ENCODE peak calls at places on chromosomes 3 and 15, in five cellular contexts. A, Z, X, V and S are unnamed samples.

GRCh38 chr15:35522061-35522460 is 23.9 kb downstream of the DPH6 start:
- DNase-seq in A (no peak), Z (no peak), X (no peak), V (peak), S (peak)

GRCh38 chr3:141452045-141452444 is 34.8 kb upstream of the RASA2 start:
- DNase-seq in A (peak), Z (peak), X (peak), V (no peak), S (peak)

GRCh38 chr3:71064976-71065763 is 518.4 kb downstream of the FOXP1 start:
- DNase-seq in A (peak), Z (no peak), X (peak), V (no peak), S (peak)

GRCh38 chr3:40969341-40969740 is 230.0 kb upstream of the CTNNB1 start:
- DNase-seq in A (no peak), Z (no peak), X (no peak), V (no peak), S (no peak)

GRCh38 chr3:66186545-66186944 is 34.3 kb upstream of the SLC25A26 start:
- DNase-seq in A (no peak), Z (no peak), X (no peak), V (no peak), S (no peak)

GRCh38 chr15:74318376-74319137 is 48.9 kb downstream of the CYP11A1 start:
- DNase-seq in A (no peak), Z (no peak), X (no peak), V (no peak), S (no peak)

GRCh38 chr3:122213650-122214049 is 30.2 kb downstream of the CASR start:
- DNase-seq in A (no peak), Z (no peak), X (no peak), V (no peak), S (no peak)

GRCh38 chr15:90829942-90830440 is 38.4 kb upstream of the FURIN start:
- DNase-seq in A (no peak), Z (no peak), X (no peak), V (no peak), S (no peak)

GRCh38 chr15:77807115-77807514 is 174.4 kb upstream of the LINGO1 start:
- DNase-seq in A (no peak), Z (no peak), X (no peak), V (peak), S (no peak)

GRCh38 chr3:110327870-110328269 is 743.7 kb upstream of the NECTIN3 start:
- DNase-seq in A (no peak), Z (no peak), X (no peak), V (no peak), S (peak)

GRCh38 chr3:110332591-110332990 is 739.0 kb upstream of the NECTIN3 start:
- DNase-seq in A (no peak), Z (no peak), X (no peak), V (no peak), S (no peak)
- TF ChIP-seq MXI1 in A (no peak), Z (no peak), X (no peak), V (no peak), S (no peak)

DNA sequence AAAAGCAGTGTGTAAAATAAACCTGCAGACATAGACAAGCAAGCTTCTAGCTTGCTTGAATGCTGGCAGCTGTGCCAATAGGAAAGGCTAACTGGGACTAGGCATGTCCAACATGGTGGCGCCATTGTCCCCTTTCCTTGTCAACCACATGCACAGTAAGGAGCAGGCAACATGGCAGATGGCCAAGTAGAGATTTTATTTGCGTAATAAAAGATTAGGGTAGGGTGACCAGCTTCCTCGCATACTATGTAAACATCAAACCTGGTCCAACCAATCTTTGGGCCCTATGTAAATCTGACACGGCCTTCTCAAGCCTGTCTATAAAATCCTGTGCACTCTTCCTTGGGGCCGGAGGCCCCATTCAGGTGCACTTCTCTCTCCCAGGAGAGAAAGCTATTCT is 575.4 kb upstream of the GOLIM4 start:
- DNase-seq in A (no peak), Z (no peak), X (no peak), V (no peak), S (no peak)
- TF ChIP-seq MXI1 in A (no peak), Z (no peak), X (no peak), V (no peak), S (no peak)

GRCh38 chr3:64685331-64685799 is 2.4 kb downstream of the ADAMTS9 start:
- DNase-seq in A (no peak), Z (no peak), X (no peak), V (peak), S (peak)

GRCh38 chr3:64681015-64681414 is 6.8 kb downstream of the ADAMTS9 start:
- DNase-seq in A (no peak), Z (no peak), X (no peak), V (no peak), S (no peak)

GRCh38 chr3:64684715-64685261 is 3.0 kb downstream of the ADAMTS9 start:
- DNase-seq in A (no peak), Z (no peak), X (no peak), V (peak), S (peak)

GRCh38 chr3:64680334-64680733 is 7.5 kb downstream of the ADAMTS9 start:
- DNase-seq in A (no peak), Z (no peak), X (no peak), V (no peak), S (no peak)

DNA sequence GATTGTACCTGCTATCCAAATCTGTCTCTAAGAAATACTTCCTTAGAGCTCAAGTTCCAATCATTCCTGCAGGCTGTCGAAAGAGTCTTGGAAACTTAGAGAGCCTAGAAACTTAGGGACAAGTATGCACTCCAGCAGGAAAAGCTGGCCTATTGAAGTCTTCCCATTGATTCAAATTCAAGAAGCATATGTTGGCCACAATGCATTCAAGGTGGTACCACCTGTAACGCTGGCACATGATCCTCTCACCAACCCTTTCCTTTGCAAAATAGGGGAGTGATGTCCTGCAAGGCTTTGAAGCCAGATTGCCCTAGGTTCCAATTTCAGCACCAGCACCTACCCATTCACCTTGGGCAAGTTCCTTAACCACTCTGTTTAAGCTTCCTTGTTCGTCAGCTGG is 6.0 kb downstream of the ADAMTS9 start:
- DNase-seq in A (no peak), Z (no peak), X (no peak), V (no peak), S (no peak)
- TF ChIP-seq MXI1 in A (no peak), Z (no peak), X (no peak), V (no peak), S (no peak)

GRCh38 chr3:123635717-123636116 is 50.9 kb upstream of the HACD2 start:
- DNase-seq in A (no peak), Z (no peak), X (no peak), V (no peak), S (no peak)

GRCh38 chr3:123634149-123635051 is 49.5 kb upstream of the HACD2 start:
- DNase-seq in A (no peak), Z (no peak), X (no peak), V (no peak), S (peak)

GRCh38 chr3:123636431-123636841 is 51.6 kb upstream of the HACD2 start:
- DNase-seq in A (no peak), Z (no peak), X (peak), V (no peak), S (no peak)

GRCh38 chr3:123633530-123633929 is 48.7 kb upstream of the HACD2 start:
- DNase-seq in A (peak), Z (no peak), X (no peak), V (no peak), S (no peak)

GRCh38 chr3:123635220-123635619 is 50.4 kb upstream of the HACD2 start:
- DNase-seq in A (no peak), Z (no peak), X (no peak), V (no peak), S (peak)
- TF ChIP-seq MXI1 in A (no peak), Z (no peak), X (no peak), V (no peak), S (no peak)

GRCh38 chr3:186442162-186442561 is 80.1 kb upstream of the DGKG start:
- DNase-seq in A (no peak), Z (no peak), X (no peak), V (no peak), S (no peak)
- TF ChIP-seq MXI1 in A (no peak), Z (no peak), X (no peak), V (no peak), S (no peak)

GRCh38 chr3:194871864-194872668 is 186.4 kb downstream of the FAM43A start:
- DNase-seq in A (no peak), Z (no peak), X (no peak), V (peak), S (peak)
- TF ChIP-seq MXI1 in A (no peak), Z (no peak), X (no peak), V (no peak), S (no peak)